ENCODE peak calls at places on chromosomes 5 and 9, in five cellular contexts. L is ascending aorta; Y is naive thymus-derived CD4-positive, alpha-beta T cell; F is effector memory CD4-positive, alpha-beta T cell; W is CD4-positive, alpha-beta memory T cell. H is an unnamed sample.

GRCh38 chr9:4077499-4078102 is 222.3 kb downstream of the GLIS3 start:
- DNase-seq in L (peak; percentile 92), F (no peak), W (no peak), Y (peak; percentile 13), H (peak; percentile 84)

GRCh38 chr5:100841358-100842076 is 61.6 kb downstream of the ST8SIA4 start:
- DNase-seq in W (no peak), Y (no peak), L (no peak), F (no peak), H (no peak)

GRCh38 chr5:50969207-50970145 is 303.0 kb downstream of the PARP8 start:
- DNase-seq in W (no peak), F (no peak), L (no peak), Y (no peak), H (no peak)

GRCh38 chr5:171893290-171893890 is 107.8 kb downstream of the SMIM23 start:
- DNase-seq in W (no peak), L (no peak), F (no peak), Y (no peak), H (no peak)

GRCh38 chr5:146778795-146779579 is 99.6 kb downstream of the PPP2R2B start:
- DNase-seq in Y (no peak), L (no peak), F (no peak), W (no peak), H (no peak)

GRCh38 chr9:94937214-94937903 is 210.9 kb downstream of the AOPEP start:
- DNase-seq in F (no peak), Y (no peak), L (peak; percentile 44), W (no peak), H (no peak)

GRCh38 chr5:4994994-4995393 is 145.1 kb upstream of the ADAMTS16 start:
- DNase-seq in F (no peak), L (no peak), Y (no peak), W (no peak), H (no peak)

GRCh38 chr5:36751881-36752280 is 124.7 kb upstream of the NIPBL start:
- DNase-seq in F (no peak), W (no peak), L (no peak), Y (no peak), H (no peak)

GRCh38 chr9:92180669-92181181 is 65.5 kb upstream of the SPTLC1 start:
- DNase-seq in W (no peak), F (no peak), L (no peak), Y (no peak), H (peak; percentile 46)

GRCh38 chr5:98518754-98519153 is 254.7 kb upstream of the RGMB start:
- DNase-seq in L (no peak), Y (no peak), F (no peak), W (no peak), H (no peak)

GRCh38 chr9:136847827-136848392 is 1.3 kb upstream of the PHPT1 start:
- DNase-seq in Y (peak; percentile 47), F (peak; percentile 49), L (peak; percentile 94), W (peak; percentile 77), H (peak; percentile 94)

GRCh38 chr5:100867039-100867562 is 36.0 kb downstream of the ST8SIA4 start:
- DNase-seq in L (no peak), F (no peak), Y (no peak), W (no peak), H (no peak)

GRCh38 chr9:91001146-91001611 is 199.6 kb downstream of the SYK start:
- DNase-seq in F (no peak), L (no peak), W (no peak), Y (no peak), H (no peak)

GRCh38 chr5:13510616-13511015 is 433.9 kb downstream of the DNAH5 start:
- DNase-seq in Y (no peak), L (no peak), W (no peak), F (no peak), H (no peak)

GRCh38 chr5:161562446-161562845 is 15.9 kb upstream of the GABRB2 start:
- DNase-seq in F (no peak), Y (no peak), L (no peak), W (no peak), H (no peak)

GRCh38 chr9:135702002-135702721 is at the start of gene KCNT1:
- DNase-seq in Y (peak; percentile 31), L (no peak), F (no peak), W (no peak), H (peak; percentile 77)

GRCh38 chr5:2744485-2744884 is 7.0 kb downstream of the IRX2 start:
- DNase-seq in W (no peak), F (no peak), Y (no peak), L (no peak), H (no peak)

GRCh38 chr5:2747372-2748179 is 3.9 kb downstream of the IRX2 start:
- DNase-seq in Y (no peak), F (no peak), L (no peak), W (no peak), H (no peak)

GRCh38 chr5:2748180-2748840 is 3.2 kb downstream of the IRX2 start:
- DNase-seq in Y (no peak), F (no peak), L (no peak), W (no peak), H (no peak)

GRCh38 chr5:2748841-2749513 is 2.5 kb downstream of the IRX2 start:
- DNase-seq in W (no peak), F (no peak), Y (no peak), L (no peak), H (no peak)

DNA sequence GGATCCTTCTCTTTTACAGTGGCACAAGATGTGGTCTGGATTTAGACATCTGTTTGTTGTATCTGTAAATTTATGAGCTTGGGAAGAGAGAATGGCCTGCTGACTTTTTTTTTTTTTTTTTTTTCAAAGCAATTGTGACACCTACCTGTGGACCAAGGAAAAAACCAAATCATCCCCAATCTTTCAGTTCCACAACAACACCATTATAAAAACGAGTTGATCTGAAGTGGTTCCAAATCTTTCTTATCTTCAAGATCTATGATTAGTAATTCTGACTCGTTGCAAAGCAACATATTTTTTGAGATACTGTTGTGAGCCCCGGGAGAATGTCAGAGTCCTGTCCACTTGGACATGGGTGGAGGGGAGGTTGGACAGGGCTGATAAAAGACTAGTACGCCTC is 4.8 kb downstream of the IRX2 start:
- DNase-seq in W (no peak), L (no peak), F (no peak), Y (no peak), H (no peak)
- H3K27me3 ChIP-seq in W (no peaks in the 10 kb centered on the region), L (peaks cover 35% of the 10 kb centered on the region), F (peaks cover 30% of the 10 kb centered on the region), Y (no peaks in the 10 kb centered on the region), H (no peaks in the 10 kb centered on the region)

DNA sequence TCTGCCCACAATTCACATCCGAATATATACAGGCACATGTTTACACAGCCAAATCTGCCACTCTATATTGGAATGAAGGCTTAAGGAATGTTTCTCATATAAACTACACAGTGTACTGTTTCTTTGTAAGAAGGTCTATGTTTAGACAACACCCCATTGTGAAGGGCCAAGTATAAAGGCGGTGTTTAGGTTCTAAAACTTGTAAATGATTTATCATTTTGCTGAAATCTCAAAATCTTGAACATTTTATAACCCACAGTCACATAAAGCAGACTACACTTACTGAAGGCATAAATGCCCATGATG is 94.0 kb downstream of the ZNF608 start:
- DNase-seq in L (no peak), F (no peak), Y (no peak), W (no peak), H (no peak)
- H3K4me1 ChIP-seq in L (peaks cover 6% of the 10 kb centered on the region), F (peaks cover 13% of the 10 kb centered on the region), Y (peaks cover 4% of the 10 kb centered on the region), W (peaks cover 42% of the 10 kb centered on the region), H (peaks cover 93% of the 10 kb centered on the region)

GRCh38 chr9:130946778-130947617 is 8.0 kb upstream of the FIBCD1 start:
- DNase-seq in W (no peak), Y (no peak), F (no peak), L (no peak), H (no peak)
- H3K27me3 ChIP-seq in W (peaks cover 6% of the 10 kb centered on the region), Y (no peaks in the 10 kb centered on the region), F (no peaks in the 10 kb centered on the region), L (peaks cover 1% of the 10 kb centered on the region), H (no peaks in the 10 kb centered on the region)

GRCh38 chr5:10634056-10634455 is 70.2 kb downstream of the ANKRD33B start:
- DNase-seq in W (no peak), F (no peak), Y (no peak), L (no peak), H (peak; percentile 54)

GRCh38 chr5:10633271-10634049 is 69.6 kb downstream of the ANKRD33B start:
- DNase-seq in W (peak; percentile 73), L (no peak), F (peak; percentile 6), Y (no peak), H (no peak)

GRCh38 chr5:10630126-10630525 is 66.3 kb downstream of the ANKRD33B start:
- DNase-seq in L (no peak), W (no peak), F (no peak), Y (no peak), H (no peak)

GRCh38 chr5:10631597-10631996 is 67.7 kb downstream of the ANKRD33B start:
- DNase-seq in Y (no peak), F (no peak), W (no peak), L (no peak), H (no peak)

DNA sequence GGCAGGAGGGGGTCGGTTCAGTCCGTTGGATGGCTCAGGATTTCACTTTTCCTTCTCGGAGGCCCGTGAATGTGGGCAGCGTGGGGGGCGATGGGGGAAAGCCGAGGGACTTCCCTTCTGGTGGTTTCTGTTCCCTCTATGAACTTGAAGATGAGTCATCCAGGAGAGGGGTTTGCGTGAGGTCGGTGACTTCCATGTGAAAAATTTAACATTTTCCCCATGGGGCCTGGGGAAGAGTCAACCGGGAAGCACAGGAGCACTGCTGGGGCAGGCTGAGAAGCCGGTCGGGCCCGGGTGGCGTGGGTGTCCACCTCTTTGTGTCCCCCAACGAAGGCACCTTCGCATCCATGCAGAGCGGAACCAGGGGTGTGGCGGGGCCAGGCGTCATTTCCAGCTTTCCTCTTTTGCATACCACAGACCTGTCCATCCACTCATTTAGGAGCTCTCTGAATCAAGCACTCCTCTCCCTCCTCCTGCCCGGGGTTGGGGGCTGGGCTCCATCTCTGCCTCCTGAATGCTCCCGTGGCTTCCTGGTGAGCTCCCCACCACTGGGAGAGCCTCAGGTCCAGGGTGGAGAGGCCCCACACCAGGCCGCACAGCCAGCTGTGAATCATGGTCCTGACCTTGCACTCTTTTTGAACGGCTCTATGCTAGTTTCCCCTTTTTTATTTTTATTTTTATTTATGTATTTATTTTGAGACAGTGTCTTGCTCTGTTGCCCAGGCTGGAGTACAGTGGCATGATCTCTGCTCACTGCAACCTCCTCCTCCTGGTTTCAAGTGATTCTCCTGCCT is 68.4 kb downstream of the ANKRD33B start:
- DNase-seq in L (no peak), Y (no peak), W (peak; percentile 67), F (peak; percentile 21), H (no peak)
- H3K4me1 ChIP-seq in L (no peaks in the 10 kb centered on the region), Y (peaks cover 28% of the 10 kb centered on the region), W (peaks cover 47% of the 10 kb centered on the region), F (peaks cover 27% of the 10 kb centered on the region), H (peaks cover 32% of the 10 kb centered on the region)

GRCh38 chr5:151296478-151296830 is 7.1 kb downstream of the SLC36A3 start:
- DNase-seq in L (no peak), W (no peak), F (no peak), Y (no peak), H (no peak)

GRCh38 chr5:151298465-151298864 is 5.1 kb downstream of the SLC36A3 start:
- DNase-seq in F (no peak), L (no peak), W (no peak), Y (no peak), H (no peak)

GRCh38 chr5:151296974-151297373 is 6.6 kb downstream of the SLC36A3 start:
- DNase-seq in F (no peak), W (no peak), Y (no peak), L (no peak), H (no peak)

GRCh38 chr5:151295801-151296477 is 7.6 kb downstream of the SLC36A3 start:
- DNase-seq in L (no peak), Y (no peak), F (no peak), W (no peak), H (no peak)

DNA sequence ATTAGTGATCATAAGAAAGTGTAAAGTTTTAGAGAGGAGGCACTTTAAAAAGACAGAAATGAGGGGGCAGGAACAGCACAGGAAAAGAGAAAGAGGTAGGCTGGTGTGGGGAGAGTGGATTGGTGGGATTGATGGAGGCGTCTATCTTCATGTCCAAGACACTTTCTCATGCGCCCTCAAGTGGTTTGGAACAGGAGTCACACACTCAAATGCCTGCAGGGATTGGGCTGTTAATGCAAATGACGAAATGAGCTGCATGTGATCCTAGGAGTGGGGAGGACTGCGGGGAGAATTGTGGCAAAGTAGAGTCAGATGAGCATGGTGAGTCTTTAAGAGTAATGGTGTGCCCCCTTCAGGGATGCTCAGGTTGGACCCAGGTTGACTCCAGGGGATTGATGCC is 5.5 kb downstream of the SLC36A3 start:
- DNase-seq in Y (peak; percentile 10), F (no peak), L (no peak), W (no peak), H (peak; percentile 86)
- H3K27me3 ChIP-seq in Y (no peaks in the 10 kb centered on the region), F (peaks cover 3% of the 10 kb centered on the region), L (no peaks in the 10 kb centered on the region), W (no peaks in the 10 kb centered on the region), H (no peaks in the 10 kb centered on the region)

H was measured in Karpas-422.